ENCODE peak calls at places on chromosomes 5 and 9, in four cellular contexts. W is cardiac muscle cell; A is CD8-positive, alpha-beta T cell; Q is left ventricle myocardium inferior. T is an unnamed sample.

GRCh38 chr5:16464664-16465543 is 696 bp downstream of the ZNF622 start:
- DNase-seq in W (no peak), Q (no peak), A (no peak), T (no peak)

GRCh38 chr5:98275980-98276379 is 497.5 kb upstream of the RGMB start:
- DNase-seq in Q (no peak), W (no peak), A (no peak), T (no peak)

GRCh38 chr9:1869843-1870242 is 145.3 kb upstream of the SMARCA2 start:
- DNase-seq in Q (no peak), A (no peak), W (peak; percentile 63), T (peak; percentile 55)

GRCh38 chr9:134375430-134376385 is 49.5 kb downstream of the RXRA start:
- DNase-seq in W (peak; percentile 36), A (no peak), Q (peak; percentile 75), T (no peak)

GRCh38 chr9:137985637-137986071 is 108.1 kb downstream of the CACNA1B start:
- DNase-seq in Q (no peak), W (no peak), A (no peak), T (no peak)

GRCh38 chr9:110738982-110739381 is 70.4 kb downstream of the MUSK start:
- DNase-seq in A (no peak), W (no peak), Q (no peak), T (no peak)

GRCh38 chr9:133981589-133981957 is 10.6 kb downstream of the VAV2 start:
- DNase-seq in Q (peak; percentile 2), A (no peak), W (no peak), T (no peak)

GRCh38 chr9:1231998-1232919 is 182.1 kb downstream of the DMRT2 start:
- DNase-seq in Q (peak; percentile 61), A (no peak), W (no peak), T (no peak)

GRCh38 chr5:95241155-95241554 is 43.7 kb downstream of the MCTP1 start:
- DNase-seq in A (no peak), Q (no peak), W (no peak), T (no peak)

GRCh38 chr5:159133041-159133741 is 33.5 kb upstream of the EBF1 start:
- DNase-seq in W (peak; percentile 54), Q (no peak), A (no peak), T (no peak)

GRCh38 chr9:71036501-71036900 is 84.9 kb downstream of the TRPM3 start:
- DNase-seq in A (no peak), W (peak; percentile 28), Q (no peak), T (no peak)

GRCh38 chr5:4082966-4083564 is 487.4 kb downstream of the IRX1 start:
- DNase-seq in A (no peak), Q (no peak), W (no peak), T (no peak)

GRCh38 chr9:92638621-92639101 is 31.3 kb downstream of the IPPK start:
- DNase-seq in W (no peak), Q (no peak), A (no peak), T (no peak)

GRCh38 chr9:120901704-120902103 is 24.7 kb upstream of the PHF19 start:
- DNase-seq in Q (no peak), A (no peak), W (no peak), T (no peak)

GRCh38 chr5:13350754-13351153 is 593.7 kb downstream of the DNAH5 start:
- DNase-seq in W (no peak), A (no peak), Q (no peak), T (no peak)

GRCh38 chr5:180860273-180860886 is 696 bp downstream of the ZFP62 start:
- DNase-seq in Q (peak; percentile 26), A (no peak), W (no peak), T (peak; percentile 81)

GRCh38 chr5:122415481-122416120 is 103.6 kb downstream of the SNCAIP start:
- DNase-seq in Q (peak; percentile 27), A (no peak), W (peak; percentile 83), T (peak; percentile 77)

GRCh38 chr5:61746836-61747575 is 414.9 kb downstream of the ZSWIM6 start:
- DNase-seq in A (no peak), Q (no peak), W (no peak), T (no peak)

DNA sequence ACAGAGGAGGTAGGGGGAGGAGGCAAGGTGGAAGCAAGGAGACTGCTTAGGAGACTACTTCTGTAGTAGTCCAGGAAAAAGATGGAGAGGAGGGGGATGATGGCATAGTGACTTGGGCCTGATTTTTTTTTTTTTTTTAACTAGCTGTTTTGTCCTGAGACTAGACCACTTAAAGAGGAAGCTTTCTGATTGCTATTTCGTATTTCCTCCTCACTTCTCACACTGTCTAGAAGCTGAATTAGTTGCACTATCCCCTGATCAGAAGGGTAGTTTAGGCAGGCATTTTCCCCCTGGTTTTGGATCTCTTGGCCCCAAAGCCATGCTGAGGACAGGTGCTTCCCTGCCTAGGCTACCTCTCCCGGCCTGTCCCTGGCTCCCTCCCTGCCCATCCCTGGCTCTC is 14.9 kb downstream of the LARP1 start:
- DNase-seq in W (no peak), A (no peak), Q (no peak), T (no peak)
- H3K4me1 ChIP-seq in W (peaks cover 67% of the 10 kb centered on the region), A (peaks cover 77% of the 10 kb centered on the region), Q (peaks cover 100% of the 10 kb centered on the region), T (peaks cover 32% of the 10 kb centered on the region)

GRCh38 chr9:123974471-123974870 is 37.1 kb upstream of the LHX2 start:
- DNase-seq in Q (no peak), A (no peak), W (no peak), T (no peak)
- H3K4me1 ChIP-seq in Q (no peaks in the 10 kb centered on the region), A (no peaks in the 10 kb centered on the region), W (no peaks in the 10 kb centered on the region), T (no peaks in the 10 kb centered on the region)

DNA sequence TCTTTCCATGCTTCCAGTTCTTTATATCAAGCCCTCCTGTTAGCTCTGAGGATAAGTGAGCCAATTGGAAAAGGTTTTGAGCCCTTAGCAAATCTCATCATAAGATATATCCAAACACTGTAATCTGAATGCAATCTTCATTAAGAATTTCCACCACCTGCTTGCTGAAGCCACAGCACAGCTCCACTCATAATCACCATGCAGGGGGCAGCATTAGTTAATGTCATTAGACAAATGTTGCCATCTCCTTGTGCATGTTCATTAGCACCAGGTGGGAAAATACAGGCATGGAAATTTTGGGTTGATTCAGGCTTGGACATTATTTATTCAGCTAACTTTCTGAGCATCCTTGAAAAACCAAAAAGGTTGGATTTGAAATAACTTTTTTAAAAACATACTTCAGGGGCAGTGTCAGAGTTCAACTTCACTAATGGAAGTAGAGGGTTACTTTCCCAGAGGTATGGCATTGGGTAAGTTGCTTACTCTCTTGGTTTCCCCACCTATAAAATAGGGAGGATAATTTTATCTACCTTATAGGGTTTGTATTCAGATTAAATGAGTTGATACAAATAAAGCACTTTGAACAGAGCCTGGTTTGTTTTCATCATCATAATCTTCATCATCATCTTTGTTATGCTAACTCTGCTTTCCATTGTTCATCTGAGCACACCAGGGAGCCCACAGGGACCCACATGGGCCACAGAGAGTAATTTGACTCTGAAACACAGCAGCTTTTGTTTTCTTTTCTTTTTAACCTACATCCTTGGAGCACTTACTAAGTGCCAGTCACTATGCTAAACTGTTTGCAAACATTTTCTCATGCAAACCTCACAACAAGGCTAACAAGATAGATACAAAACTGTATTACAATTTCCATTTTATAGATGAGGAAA is 179.0 kb upstream of the SLC24A2 start:
- DNase-seq in Q (no peak), W (no peak), A (no peak), T (peak; percentile 43)
- H3K4me1 ChIP-seq in Q (no peaks in the 10 kb centered on the region), W (peaks cover 5% of the 10 kb centered on the region), A (no peaks in the 10 kb centered on the region), T (peaks cover 13% of the 10 kb centered on the region)

GRCh38 chr5:137344021-137344420 is 155.1 kb downstream of the SPOCK1 start:
- DNase-seq in W (no peak), A (no peak), Q (no peak), T (no peak)

GRCh38 chr5:137342764-137343163 is 156.4 kb downstream of the SPOCK1 start:
- DNase-seq in Q (no peak), W (no peak), A (no peak), T (no peak)

GRCh38 chr5:137347865-137348264 is 151.3 kb downstream of the SPOCK1 start:
- DNase-seq in A (no peak), Q (no peak), W (no peak), T (no peak)

GRCh38 chr5:137344723-137345322 is 154.3 kb downstream of the SPOCK1 start:
- DNase-seq in Q (no peak), A (no peak), W (peak; percentile 57), T (peak; percentile 58)

GRCh38 chr5:137345396-137345795 is 153.7 kb downstream of the SPOCK1 start:
- DNase-seq in W (no peak), Q (no peak), A (no peak), T (no peak)
- H3K4me1 ChIP-seq in W (peaks cover 6% of the 10 kb centered on the region), Q (peaks cover 22% of the 10 kb centered on the region), A (no peaks in the 10 kb centered on the region), T (peaks cover 6% of the 10 kb centered on the region)